ENCODE peak calls at places on chromosomes 3 and 15, in ten cellular contexts. Y is Caco-2, W is NCI-H748 treated with DMSO at 0.1 percent for 48 hours, Q is GM20000, M is aorta, Z is SHP77, J is GM18507, O is GF-D8, P is AG09309, S is GOT3. V is an unnamed sample.

GRCh38 chr3:112734718-112735350 is 93.9 kb upstream of the CCDC80 start:
- DNase-seq in Y (peak), W (peak), Q (peak), M (peak), Z (peak), J (peak), O (no peak), P (no peak), S (no peak), V (peak)

GRCh38 chr15:64552281-64552948 is 92.0 kb downstream of the ZNF609 start:
- DNase-seq in Y (no peak), W (no peak), Q (no peak), M (no peak), Z (no peak), J (no peak), O (no peak), P (no peak), S (no peak), V (no peak)

GRCh38 chr15:49383266-49383665 is 39.8 kb upstream of the FGF7 start:
- DNase-seq in Y (no peak), W (no peak), Q (no peak), M (no peak), Z (no peak), J (no peak), O (no peak), P (no peak), S (no peak), V (no peak)

GRCh38 chr15:22992026-22992331 is 11.8 kb upstream of the CYFIP1 start:
- DNase-seq in Y (no peak), W (no peak), Q (no peak), M (no peak), Z (no peak), J (no peak), O (no peak), P (no peak), S (no peak), V (no peak)

GRCh38 chr15:78364233-78364632 is 24.1 kb downstream of the CRABP1 start:
- DNase-seq in Y (no peak), W (no peak), Q (no peak), M (no peak), Z (no peak), J (no peak), O (no peak), P (no peak), S (no peak), V (no peak)

GRCh38 chr3:52281980-52282801 is 3.7 kb upstream of the WDR82 start:
- DNase-seq in Y (peak), W (no peak), Q (no peak), M (no peak), Z (no peak), J (no peak), O (peak), P (no peak), S (no peak), V (peak)

GRCh38 chr3:131796558-131796957 is 238.3 kb downstream of the CPNE4 start:
- DNase-seq in Y (no peak), W (no peak), Q (no peak), M (no peak), Z (no peak), J (no peak), O (no peak), P (no peak), S (no peak), V (peak)

GRCh38 chr3:21752749-21753347 is 1.8 kb upstream of the ZNF385D start:
- DNase-seq in Y (no peak), W (peak), Q (no peak), M (peak), Z (peak), J (no peak), O (no peak), P (peak), S (no peak), V (peak)

GRCh38 chr15:78093242-78094020 is 1.1 kb downstream of the SH2D7 start:
- DNase-seq in Y (no peak), W (no peak), Q (no peak), M (peak), Z (no peak), J (no peak), O (no peak), P (peak), S (no peak), V (no peak)

GRCh38 chr15:77502379-77503095 is 81.8 kb downstream of the HMG20A start:
- DNase-seq in Y (no peak), W (no peak), Q (no peak), M (no peak), Z (no peak), J (no peak), O (no peak), P (no peak), S (no peak), V (no peak)

GRCh38 chr3:156812521-156813335 is 13.4 kb upstream of the LEKR1 start:
- DNase-seq in Y (peak), W (peak), Q (no peak), M (no peak), Z (peak), J (no peak), O (no peak), P (no peak), S (no peak), V (no peak)

GRCh38 chr15:70427531-70428120 is 329.9 kb upstream of the TLE3 start:
- DNase-seq in Y (no peak), W (no peak), Q (no peak), M (no peak), Z (no peak), J (no peak), O (no peak), P (no peak), S (no peak), V (no peak)

GRCh38 chr3:182568206-182568605 is 225.1 kb upstream of the ATP11B start:
- DNase-seq in Y (no peak), W (no peak), Q (no peak), M (no peak), Z (no peak), J (no peak), O (no peak), P (no peak), S (no peak), V (no peak)

GRCh38 chr15:78243491-78243941 is 9.2 kb upstream of the ACSBG1 start:
- DNase-seq in Y (no peak), W (no peak), Q (no peak), M (peak), Z (no peak), J (no peak), O (no peak), P (no peak), S (no peak), V (no peak)

GRCh38 chr15:101455291-101455916 is 34.1 kb downstream of the PCSK6 start:
- DNase-seq in Y (no peak), W (no peak), Q (no peak), M (peak), Z (no peak), J (no peak), O (peak), P (no peak), S (no peak), V (peak)

GRCh38 chr3:52218953-52219650 is 6.3 kb downstream of the TLR9 start:
- DNase-seq in Y (peak), W (no peak), Q (no peak), M (no peak), Z (no peak), J (no peak), O (no peak), P (no peak), S (no peak), V (no peak)

GRCh38 chr3:8848696-8849131 is 79.3 kb upstream of the OXTR start:
- DNase-seq in Y (no peak), W (no peak), Q (no peak), M (no peak), Z (no peak), J (no peak), O (no peak), P (no peak), S (no peak), V (no peak)

GRCh38 chr3:13010770-13011169 is 62.5 kb downstream of the IQSEC1 start:
- DNase-seq in Y (no peak), W (no peak), Q (no peak), M (peak), Z (no peak), J (no peak), O (no peak), P (no peak), S (no peak), V (no peak)

GRCh38 chr3:108088146-108088545 is 2.7 kb downstream of the CD47 start:
- DNase-seq in Y (no peak), W (no peak), Q (no peak), M (no peak), Z (no peak), J (no peak), O (no peak), P (no peak), S (no peak), V (no peak)

GRCh38 chr3:187012609-187013051 is 82.3 kb downstream of the ST6GAL1 start:
- DNase-seq in Y (no peak), W (no peak), Q (no peak), M (peak), Z (peak), J (no peak), O (no peak), P (no peak), S (no peak), V (no peak)

GRCh38 chr15:71508081-71508682 is 302.2 kb upstream of the NR2E3 start:
- DNase-seq in Y (no peak), W (no peak), Q (peak), M (no peak), Z (no peak), J (no peak), O (no peak), P (no peak), S (no peak), V (no peak)

GRCh38 chr3:126900859-126901540 is 81.9 kb upstream of the PLXNA1 start:
- DNase-seq in Y (no peak), W (no peak), Q (no peak), M (no peak), Z (no peak), J (no peak), O (no peak), P (no peak), S (no peak), V (no peak)

GRCh38 chr3:115518100-115518852 is 105.0 kb upstream of the GAP43 start:
- DNase-seq in Y (no peak), W (no peak), Q (no peak), M (peak), Z (no peak), J (no peak), O (no peak), P (peak), S (no peak), V (no peak)

GRCh38 chr15:28786521-28786920 is 61.9 kb downstream of the GOLGA6L7 start:
- DNase-seq in Y (no peak), W (no peak), Q (no peak), M (no peak), Z (no peak), J (no peak), O (peak), P (peak), S (no peak), V (no peak)

GRCh38 chr15:77336006-77336405 is 83.9 kb downstream of the PEAK1 start:
- DNase-seq in Y (no peak), W (no peak), Q (no peak), M (no peak), Z (no peak), J (no peak), O (no peak), P (no peak), S (no peak), V (no peak)

GRCh38 chr3:37140899-37141541 is 33.4 kb downstream of the LRRFIP2 start:
- DNase-seq in Y (no peak), W (no peak), Q (no peak), M (no peak), Z (no peak), J (no peak), O (no peak), P (no peak), S (no peak), V (no peak)

GRCh38 chr15:53404930-53405493 is 354.5 kb downstream of the WDR72 start:
- DNase-seq in Y (no peak), W (no peak), Q (no peak), M (no peak), Z (no peak), J (no peak), O (no peak), P (no peak), S (no peak), V (no peak)

GRCh38 chr3:182671942-182672341 is 121.4 kb upstream of the ATP11B start:
- DNase-seq in Y (no peak), W (no peak), Q (no peak), M (no peak), Z (no peak), J (no peak), O (no peak), P (peak), S (no peak), V (no peak)

GRCh38 chr15:27592036-27592725 is 506.9 kb downstream of the OCA2 start:
- DNase-seq in Y (no peak), W (no peak), Q (no peak), M (no peak), Z (no peak), J (no peak), O (no peak), P (no peak), S (no peak), V (no peak)

GRCh38 chr15:59456114-59456513 is 18.1 kb downstream of the FAM81A start:
- DNase-seq in Y (peak), W (peak), Q (no peak), M (no peak), Z (no peak), J (no peak), O (no peak), P (no peak), S (no peak), V (no peak)

GRCh38 chr3:98650966-98651765 is 57.8 kb upstream of the CPOX start:
- DNase-seq in Y (no peak), W (no peak), Q (no peak), M (no peak), Z (no peak), J (no peak), O (no peak), P (no peak), S (no peak), V (no peak)

GRCh38 chr15:74978503-74978902 is 16.9 kb upstream of the SCAMP5 start:
- DNase-seq in Y (no peak), W (no peak), Q (no peak), M (peak), Z (no peak), J (no peak), O (no peak), P (no peak), S (no peak), V (no peak)

GRCh38 chr15:40098489-40099261 is 10.0 kb downstream of the BMF start:
- DNase-seq in Y (peak), W (peak), Q (peak), M (peak), Z (peak), J (peak), O (peak), P (peak), S (peak), V (peak)

GRCh38 chr3:109284071-109284470 is 32.2 kb downstream of the DPPA2 start:
- DNase-seq in Y (no peak), W (no peak), Q (no peak), M (no peak), Z (no peak), J (no peak), O (no peak), P (no peak), S (no peak), V (no peak)

GRCh38 chr3:7285502-7285901 is 424.6 kb downstream of the GRM7 start:
- DNase-seq in Y (no peak), W (no peak), Q (no peak), M (no peak), Z (no peak), J (no peak), O (no peak), P (no peak), S (no peak), V (peak)

GRCh38 chr3:107392549-107393165 is 15.4 kb downstream of the CCDC54 start:
- DNase-seq in Y (no peak), W (no peak), Q (no peak), M (no peak), Z (no peak), J (no peak), O (no peak), P (peak), S (no peak), V (no peak)

GRCh38 chr3:163684651-163685050 is 1393.6 kb downstream of the SI start:
- DNase-seq in Y (no peak), W (no peak), Q (no peak), M (no peak), Z (no peak), J (no peak), O (no peak), P (no peak), S (no peak), V (no peak)

GRCh38 chr3:178456942-178457341 is 79.3 kb upstream of the KCNMB2 start:
- DNase-seq in Y (no peak), W (no peak), Q (no peak), M (no peak), Z (no peak), J (no peak), O (no peak), P (no peak), S (no peak), V (no peak)

V was measured in Kasumi-1.